ENCODE peak calls at places on chromosomes 12 and 14, in ten cellular contexts. O is mucosa of descending colon, J is uterus, D is NCI-H2081, Z is thyroid gland, C is osteocyte, M is NCI-H1694, Q is fibroblast of the conjunctiva, S is cerebellar nuclear complex, X is A549. P is an unnamed sample.
A peak's percentile ranks its signal among the peaks of the same experiment; 100 is the strongest.

GRCh38 chr12:79935624-79936040 is 735 bp upstream of the PPP1R12A start:
- DNase-seq in O (peak; percentile 62), J (no peak), D (no peak), Z (peak; percentile 58), C (no peak), M (no peak), Q (no peak), S (no peak), X (no peak), P (peak; percentile 44)

GRCh38 chr12:76611533-76611932 is 52.0 kb upstream of the OSBPL8 start:
- DNase-seq in O (no peak), J (no peak), D (no peak), Z (no peak), C (no peak), M (no peak), Q (peak; percentile 86), S (no peak), X (no peak), P (peak; percentile 77)

GRCh38 chr12:50258167-50258551 is 25.2 kb downstream of the LIMA1 start:
- DNase-seq in O (peak; percentile 50), J (no peak), D (no peak), Z (peak; percentile 61), C (no peak), M (no peak), Q (no peak), S (peak; percentile 23), X (no peak), P (no peak)

GRCh38 chr12:85278598-85279448 is 1.2 kb upstream of the ALX1 start:
- DNase-seq in O (no peak), J (no peak), D (no peak), Z (no peak), C (no peak), M (no peak), Q (no peak), S (no peak), X (no peak), P (no peak)

GRCh38 chr12:11922361-11922760 is 148.4 kb upstream of the BCL2L14 start:
- DNase-seq in O (no peak), J (no peak), D (no peak), Z (no peak), C (no peak), M (no peak), Q (no peak), S (no peak), X (no peak), P (no peak)

GRCh38 chr12:22283508-22283907 is 51.0 kb downstream of the ST8SIA1 start:
- DNase-seq in O (no peak), J (no peak), D (no peak), Z (no peak), C (no peak), M (no peak), Q (no peak), S (no peak), X (no peak), P (no peak)

GRCh38 chr12:107356266-107356936 is 263.1 kb upstream of the CRY1 start:
- DNase-seq in O (no peak), J (no peak), D (no peak), Z (peak; percentile 42), C (no peak), M (no peak), Q (peak; percentile 14), S (no peak), X (no peak), P (no peak)

GRCh38 chr12:30026621-30027234 is 243.0 kb upstream of the TMTC1 start:
- DNase-seq in O (no peak), J (no peak), D (no peak), Z (no peak), C (no peak), M (no peak), Q (peak; percentile 30), S (no peak), X (no peak), P (peak; percentile 64)

GRCh38 chr12:22238211-22238610 is 96.3 kb downstream of the ST8SIA1 start:
- DNase-seq in O (no peak), J (no peak), D (no peak), Z (no peak), C (no peak), M (no peak), Q (no peak), S (no peak), X (no peak), P (no peak)

GRCh38 chr14:76186318-76187027 is 34.8 kb downstream of the GPATCH2L start:
- DNase-seq in O (no peak), J (no peak), D (no peak), Z (no peak), C (no peak), M (no peak), Q (no peak), S (no peak), X (no peak), P (no peak)

GRCh38 chr12:123271182-123271491 is 519 bp downstream of the CDK2AP1 start:
- DNase-seq in O (peak; percentile 78), J (peak; percentile 73), D (peak; percentile 48), Z (peak; percentile 75), C (peak; percentile 90), M (no peak), Q (no peak), S (no peak), X (peak; percentile 76), P (peak; percentile 85)

GRCh38 chr12:8819676-8819980 is 2.8 kb upstream of the A2ML1 start:
- DNase-seq in O (no peak), J (no peak), D (no peak), Z (no peak), C (no peak), M (no peak), Q (no peak), S (no peak), X (no peak), P (no peak)